ENCODE peak calls at places on chromosomes 6 and 20, in seven cellular contexts. One of them, this sample, is unnamed.

GRCh38 chr20:51549474-51549873 is 7.0 kb upstream of the NFATC2 start:
- DNase-seq in chondrocyte: no peak
- DNase-seq in body of pancreas: no peak
- DNase-seq in ELF-1: no peak
- DNase-seq in activated CD8-positive, alpha-beta memory T cell treated with anti-CD3 and anti-CD28 coated beads for 1 hour: no peak
- DNase-seq in NCI-H510A treated with DMSO at 0.1 percent for 48 hours: no peak
- DNase-seq in cardiac fibroblast: no peak
- DNase-seq in this sample: no peak

GRCh38 chr6:116215414-116215813 is 38.5 kb downstream of the TSPYL4 start:
- DNase-seq in body of pancreas: no peak
- DNase-seq in cardiac fibroblast: peak; percentile 59
- DNase-seq in ELF-1: no peak
- DNase-seq in activated CD8-positive, alpha-beta memory T cell treated with anti-CD3 and anti-CD28 coated beads for 1 hour: no peak
- DNase-seq in NCI-H510A treated with DMSO at 0.1 percent for 48 hours: no peak
- DNase-seq in chondrocyte: no peak
- DNase-seq in this sample: no peak

GRCh38 chr6:149806127-149806526 is 56.6 kb downstream of the PCMT1 start:
- DNase-seq in NCI-H510A treated with DMSO at 0.1 percent for 48 hours: no peak
- DNase-seq in body of pancreas: no peak
- DNase-seq in activated CD8-positive, alpha-beta memory T cell treated with anti-CD3 and anti-CD28 coated beads for 1 hour: no peak
- DNase-seq in cardiac fibroblast: no peak
- DNase-seq in chondrocyte: no peak
- DNase-seq in ELF-1: no peak
- DNase-seq in this sample: no peak

GRCh38 chr6:28838289-28838633 is 85.5 kb downstream of the TRIM27 start:
- DNase-seq in activated CD8-positive, alpha-beta memory T cell treated with anti-CD3 and anti-CD28 coated beads for 1 hour: peak; percentile 47
- DNase-seq in body of pancreas: peak; percentile 67
- DNase-seq in ELF-1: peak; percentile 84
- DNase-seq in NCI-H510A treated with DMSO at 0.1 percent for 48 hours: peak; percentile 85
- DNase-seq in chondrocyte: no peak
- DNase-seq in cardiac fibroblast: peak; percentile 82
- DNase-seq in this sample: peak; percentile 78

GRCh38 chr20:905999-906520 is 10.1 kb downstream of the ANGPT4 start:
- DNase-seq in chondrocyte: no peak
- DNase-seq in activated CD8-positive, alpha-beta memory T cell treated with anti-CD3 and anti-CD28 coated beads for 1 hour: no peak
- DNase-seq in ELF-1: no peak
- DNase-seq in NCI-H510A treated with DMSO at 0.1 percent for 48 hours: no peak
- DNase-seq in body of pancreas: no peak
- DNase-seq in cardiac fibroblast: no peak
- DNase-seq in this sample: no peak

GRCh38 chr6:42104095-42104806 is 38.2 kb downstream of the C6orf132 start:
- DNase-seq in cardiac fibroblast: peak; percentile 66
- DNase-seq in ELF-1: peak; percentile 96
- DNase-seq in NCI-H510A treated with DMSO at 0.1 percent for 48 hours: no peak
- DNase-seq in chondrocyte: no peak
- DNase-seq in body of pancreas: no peak
- DNase-seq in activated CD8-positive, alpha-beta memory T cell treated with anti-CD3 and anti-CD28 coated beads for 1 hour: peak; percentile 27
- DNase-seq in this sample: peak; percentile 81

GRCh38 chr6:1552296-1552761 is 57.4 kb upstream of the FOXC1 start:
- DNase-seq in activated CD8-positive, alpha-beta memory T cell treated with anti-CD3 and anti-CD28 coated beads for 1 hour: no peak
- DNase-seq in chondrocyte: no peak
- DNase-seq in NCI-H510A treated with DMSO at 0.1 percent for 48 hours: no peak
- DNase-seq in cardiac fibroblast: peak; percentile 42
- DNase-seq in ELF-1: no peak
- DNase-seq in body of pancreas: no peak
- DNase-seq in this sample: no peak

GRCh38 chr6:74731204-74731603 is 474.6 kb downstream of the COL12A1 start:
- DNase-seq in ELF-1: no peak
- DNase-seq in cardiac fibroblast: peak; percentile 64
- DNase-seq in body of pancreas: no peak
- DNase-seq in activated CD8-positive, alpha-beta memory T cell treated with anti-CD3 and anti-CD28 coated beads for 1 hour: no peak
- DNase-seq in NCI-H510A treated with DMSO at 0.1 percent for 48 hours: peak; percentile 75
- DNase-seq in chondrocyte: no peak
- DNase-seq in this sample: peak; percentile 17

GRCh38 chr6:6758915-6759654 is 170.6 kb downstream of the LY86 start:
- DNase-seq in ELF-1: peak; percentile 82
- DNase-seq in body of pancreas: peak; percentile 81
- DNase-seq in activated CD8-positive, alpha-beta memory T cell treated with anti-CD3 and anti-CD28 coated beads for 1 hour: no peak
- DNase-seq in chondrocyte: no peak
- DNase-seq in NCI-H510A treated with DMSO at 0.1 percent for 48 hours: peak; percentile 47
- DNase-seq in cardiac fibroblast: peak; percentile 75
- DNase-seq in this sample: peak; percentile 68

GRCh38 chr20:60718743-60719142 is 533.3 kb upstream of the CDH4 start:
- DNase-seq in chondrocyte: no peak
- DNase-seq in body of pancreas: no peak
- DNase-seq in activated CD8-positive, alpha-beta memory T cell treated with anti-CD3 and anti-CD28 coated beads for 1 hour: no peak
- DNase-seq in NCI-H510A treated with DMSO at 0.1 percent for 48 hours: no peak
- DNase-seq in cardiac fibroblast: no peak
- DNase-seq in ELF-1: peak; percentile 32
- DNase-seq in this sample: no peak

GRCh38 chr6:136338486-136338885 is 48.8 kb upstream of the BCLAF1 start:
- DNase-seq in chondrocyte: no peak
- DNase-seq in body of pancreas: no peak
- DNase-seq in NCI-H510A treated with DMSO at 0.1 percent for 48 hours: no peak
- DNase-seq in ELF-1: no peak
- DNase-seq in cardiac fibroblast: no peak
- DNase-seq in activated CD8-positive, alpha-beta memory T cell treated with anti-CD3 and anti-CD28 coated beads for 1 hour: no peak
- DNase-seq in this sample: no peak

GRCh38 chr6:75842191-75842590 is 93.2 kb downstream of the MYO6 start:
- DNase-seq in body of pancreas: no peak
- DNase-seq in chondrocyte: no peak
- DNase-seq in cardiac fibroblast: no peak
- DNase-seq in ELF-1: no peak
- DNase-seq in activated CD8-positive, alpha-beta memory T cell treated with anti-CD3 and anti-CD28 coated beads for 1 hour: no peak
- DNase-seq in NCI-H510A treated with DMSO at 0.1 percent for 48 hours: no peak
- DNase-seq in this sample: no peak

GRCh38 chr6:87791029-87791428 is 89.0 kb upstream of the AKIRIN2 start:
- DNase-seq in body of pancreas: no peak
- DNase-seq in NCI-H510A treated with DMSO at 0.1 percent for 48 hours: no peak
- DNase-seq in cardiac fibroblast: no peak
- DNase-seq in ELF-1: no peak
- DNase-seq in chondrocyte: no peak
- DNase-seq in activated CD8-positive, alpha-beta memory T cell treated with anti-CD3 and anti-CD28 coated beads for 1 hour: no peak
- DNase-seq in this sample: peak; percentile 9

GRCh38 chr20:45459606-45460005 is 9.9 kb upstream of the WFDC2 start:
- DNase-seq in NCI-H510A treated with DMSO at 0.1 percent for 48 hours: no peak
- DNase-seq in body of pancreas: no peak
- DNase-seq in ELF-1: no peak
- DNase-seq in chondrocyte: no peak
- DNase-seq in activated CD8-positive, alpha-beta memory T cell treated with anti-CD3 and anti-CD28 coated beads for 1 hour: no peak
- DNase-seq in cardiac fibroblast: no peak
- DNase-seq in this sample: peak; percentile 34

GRCh38 chr6:3515669-3516068 is 58.8 kb upstream of the SLC22A23 start:
- DNase-seq in chondrocyte: no peak
- DNase-seq in cardiac fibroblast: no peak
- DNase-seq in activated CD8-positive, alpha-beta memory T cell treated with anti-CD3 and anti-CD28 coated beads for 1 hour: no peak
- DNase-seq in body of pancreas: no peak
- DNase-seq in NCI-H510A treated with DMSO at 0.1 percent for 48 hours: no peak
- DNase-seq in ELF-1: no peak
- DNase-seq in this sample: no peak

GRCh38 chr6:75418233-75418632 is 75.4 kb downstream of the FILIP1 start:
- DNase-seq in cardiac fibroblast: peak; percentile 75
- DNase-seq in chondrocyte: no peak
- DNase-seq in NCI-H510A treated with DMSO at 0.1 percent for 48 hours: peak; percentile 8
- DNase-seq in ELF-1: no peak
- DNase-seq in activated CD8-positive, alpha-beta memory T cell treated with anti-CD3 and anti-CD28 coated beads for 1 hour: no peak
- DNase-seq in body of pancreas: no peak
- DNase-seq in this sample: peak; percentile 51

GRCh38 chr6:169752074-169752623 is 727 bp downstream of the ERMARD start:
- DNase-seq in chondrocyte: no peak
- DNase-seq in ELF-1: peak; percentile 28
- DNase-seq in activated CD8-positive, alpha-beta memory T cell treated with anti-CD3 and anti-CD28 coated beads for 1 hour: no peak
- DNase-seq in NCI-H510A treated with DMSO at 0.1 percent for 48 hours: no peak
- DNase-seq in cardiac fibroblast: no peak
- DNase-seq in body of pancreas: no peak
- DNase-seq in this sample: no peak

This sample was measured in fibroblast of villous mesenchyme.